ENCODE peak calls at places on chromosomes 16 and 17, in six cellular contexts. K is GM23248, E is IMR-90, L is MM.1S, H is osteoblast, O is GM12878. I is an unnamed sample.
A peak's percentile ranks its signal among the peaks of the same experiment; 100 is the strongest.

GRCh38 chr16:10776280-10776679 is 32.6 kb downstream of the NUBP1 start:
- DNase-seq in L (peak; percentile 87), H (no peak), O (peak; percentile 78), K (no peak), E (no peak), I (no peak)

GRCh38 chr16:16956376-16956775 is 514.4 kb downstream of the XYLT1 start:
- DNase-seq in O (no peak), E (no peak), L (no peak), K (no peak), H (no peak), I (no peak)

GRCh38 chr17:20072692-20072992 is 63.5 kb downstream of the SPECC1 start:
- DNase-seq in H (no peak), L (no peak), O (no peak), E (no peak), K (no peak), I (no peak)

GRCh38 chr16:56257260-56257659 is 66.0 kb downstream of the GNAO1 start:
- DNase-seq in H (no peak), E (peak; percentile 9), K (no peak), O (no peak), L (no peak), I (peak; percentile 8)

GRCh38 chr16:61792194-61792904 is 243.9 kb downstream of the CDH8 start:
- DNase-seq in O (no peak), H (no peak), E (no peak), L (no peak), K (peak; percentile 82), I (peak; percentile 97)

GRCh38 chr17:82399030-82399429 is 19.1 kb upstream of the HEXD start:
- DNase-seq in K (peak; percentile 92), H (peak; percentile 92), E (peak; percentile 50), L (no peak), O (no peak), I (peak; percentile 55)

GRCh38 chr17:3715296-3715695 is 8.4 kb upstream of the HASPIN start:
- DNase-seq in E (no peak), O (no peak), H (no peak), K (no peak), L (no peak), I (no peak)

GRCh38 chr16:56961386-56961785 is 364 bp upstream of the CETP start:
- DNase-seq in H (no peak), E (peak; percentile 25), L (no peak), K (no peak), O (no peak), I (no peak)

GRCh38 chr17:82050761-82051641 is 610 bp downstream of the RFNG start:
- DNase-seq in K (peak; percentile 56), O (no peak), E (no peak), H (peak; percentile 96), L (no peak), I (no peak)

GRCh38 chr17:27846042-27846655 is 45.8 kb upstream of the NOS2 start:
- DNase-seq in H (no peak), K (no peak), O (no peak), L (no peak), E (no peak), I (no peak)

GRCh38 chr17:68033636-68034451 is 1.7 kb upstream of the KPNA2 start:
- DNase-seq in E (peak; percentile 65), H (no peak), O (no peak), L (no peak), K (peak; percentile 42), I (peak; percentile 61)

GRCh38 chr16:25270577-25270976 is 12.9 kb upstream of the ZKSCAN2 start:
- DNase-seq in O (no peak), H (no peak), K (no peak), E (no peak), L (no peak), I (no peak)

GRCh38 chr16:68096491-68096890 is 11.3 kb downstream of the NFATC3 start:
- DNase-seq in L (no peak), H (no peak), E (no peak), O (no peak), K (no peak), I (no peak)

GRCh38 chr16:68097895-68098294 is 12.7 kb downstream of the NFATC3 start:
- DNase-seq in H (no peak), O (no peak), L (no peak), K (no peak), E (no peak), I (no peak)

GRCh38 chr16:68097088-68097487 is 11.9 kb downstream of the NFATC3 start:
- DNase-seq in L (no peak), H (no peak), O (no peak), K (no peak), E (no peak), I (no peak)

GRCh38 chr16:68105611-68106010 is 20.4 kb downstream of the NFATC3 start:
- DNase-seq in L (no peak), K (peak; percentile 52), H (no peak), O (no peak), E (no peak), I (no peak)

DNA sequence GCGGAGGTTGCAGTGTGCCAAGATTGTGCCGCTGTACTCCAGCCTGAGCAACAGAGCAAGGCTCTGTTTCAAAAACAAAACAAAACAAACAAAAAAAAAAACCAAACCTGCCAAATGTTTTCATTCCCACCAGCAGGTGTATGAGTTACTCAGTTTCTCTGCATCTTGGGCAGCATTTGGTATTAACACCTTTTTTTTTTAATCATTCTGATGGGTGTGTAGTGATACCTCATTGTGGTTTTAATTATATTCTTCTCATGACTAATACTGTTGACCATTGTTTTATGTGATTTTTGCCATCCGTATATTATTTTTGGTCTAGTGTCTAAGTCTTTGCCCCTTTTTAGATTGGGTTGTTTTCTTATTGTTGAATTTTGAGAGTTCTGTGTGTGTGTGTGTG is 15.3 kb downstream of the NFATC3 start:
- DNase-seq in H (no peak), O (no peak), L (no peak), E (no peak), K (no peak), I (no peak)
- H3K4me2 ChIP-seq in H (no peak overlapping the region), O (no peak overlapping the region), L (no peak overlapping the region), E (no peak overlapping the region), K (no peak overlapping the region), I (no peak overlapping the region)

DNA sequence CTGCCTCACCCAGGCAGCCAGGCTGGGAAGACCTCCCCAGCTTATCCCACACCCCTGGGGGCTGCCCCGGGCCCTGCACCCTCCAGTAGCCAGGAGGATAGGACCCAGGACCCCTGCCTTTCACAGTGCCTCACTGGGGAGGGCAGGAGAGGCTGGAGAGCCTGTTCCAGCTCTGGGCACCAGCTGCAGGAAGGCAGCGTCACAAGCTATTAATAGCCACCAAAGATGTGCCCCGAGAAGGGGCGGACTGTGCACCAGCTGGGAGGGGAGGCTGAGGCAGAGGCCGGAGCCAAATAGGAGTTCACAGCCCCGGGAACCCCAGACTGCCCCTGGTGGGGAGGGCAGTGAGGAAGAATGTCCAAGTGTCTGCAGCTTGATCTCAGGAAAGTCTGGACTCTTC is 8.8 kb downstream of the SBK1 start:
- DNase-seq in O (no peak), E (no peak), H (peak; percentile 45), K (no peak), L (no peak), I (no peak)
- H3K4me2 ChIP-seq in O (no peak overlapping the region), E (no peak overlapping the region), H (no peak overlapping the region), K (no peak overlapping the region), L (no peak overlapping the region), I (no peak overlapping the region)

GRCh38 chr17:49583889-49584288 is 8.2 kb downstream of the NXPH3 start:
- DNase-seq in H (peak; percentile 85), K (no peak), L (no peak), O (no peak), E (no peak), I (no peak)

GRCh38 chr17:49581645-49581992 is 5.9 kb downstream of the NXPH3 start:
- DNase-seq in O (no peak), H (no peak), L (no peak), K (no peak), E (no peak), I (no peak)

GRCh38 chr17:49582789-49583188 is 7.1 kb downstream of the NXPH3 start:
- DNase-seq in K (peak; percentile 39), E (peak; percentile 33), H (peak; percentile 93), L (no peak), O (no peak), I (no peak)

GRCh38 chr17:49582055-49582703 is 6.5 kb downstream of the NXPH3 start:
- DNase-seq in H (peak; percentile 75), E (no peak), O (no peak), L (no peak), K (no peak), I (no peak)

DNA sequence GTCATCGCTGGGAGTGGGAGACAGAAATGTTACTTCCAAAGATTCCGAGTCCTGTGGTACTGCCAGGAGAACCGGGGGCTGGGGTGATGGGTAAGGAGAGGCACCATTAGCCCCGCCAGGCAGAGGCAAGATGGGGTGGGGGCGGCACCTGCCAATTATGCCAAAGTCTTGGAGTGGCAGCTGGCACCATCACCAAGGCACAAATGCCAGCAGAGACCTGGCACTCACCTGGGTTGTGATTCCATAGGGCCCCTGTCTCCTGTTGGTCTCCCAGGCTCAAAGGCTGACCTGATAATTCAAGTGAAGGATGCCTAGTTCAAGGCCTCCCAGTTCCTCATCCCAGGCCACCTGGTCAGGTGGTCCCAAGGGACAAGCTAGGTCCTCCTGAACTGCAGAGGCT is 7.6 kb downstream of the NXPH3 start:
- DNase-seq in H (no peak), E (no peak), L (no peak), K (no peak), O (no peak), I (no peak)
- H3K4me2 ChIP-seq in H (no peak overlapping the region), E (no peak overlapping the region), L (no peak overlapping the region), K (no peak overlapping the region), O (no peak overlapping the region), I (no peak overlapping the region)

GRCh38 chr16:87034317-87034716 is 282.9 kb downstream of the C16orf95 start:
- DNase-seq in O (no peak), L (no peak), K (no peak), E (no peak), H (peak; percentile 57), I (no peak)
- H3K4me2 ChIP-seq in O (no peak overlapping the region), L (no peak overlapping the region), K (no peak overlapping the region), E (no peak overlapping the region), H (no peak overlapping the region), I (no peak overlapping the region)

GRCh38 chr17:73954981-73955380 is 248.5 kb upstream of the RPL38 start:
- DNase-seq in L (no peak), H (no peak), E (no peak), K (no peak), O (no peak), I (no peak)

GRCh38 chr17:73956595-73957465 is 246.6 kb upstream of the RPL38 start:
- DNase-seq in K (peak; percentile 50), E (no peak), L (peak; percentile 9), H (no peak), O (no peak), I (no peak)

GRCh38 chr17:73955616-73956015 is 247.9 kb upstream of the RPL38 start:
- DNase-seq in K (no peak), E (no peak), O (no peak), H (no peak), L (no peak), I (no peak)

GRCh38 chr17:73957564-73957963 is 245.9 kb upstream of the RPL38 start:
- DNase-seq in O (no peak), K (no peak), E (no peak), H (no peak), L (no peak), I (no peak)

GRCh38 chr17:73956169-73956568 is 247.3 kb upstream of the RPL38 start:
- DNase-seq in E (no peak), H (no peak), L (no peak), K (no peak), O (no peak), I (no peak)
- H3K4me2 ChIP-seq in E (no peak overlapping the region), H (no peak overlapping the region), L (no peak overlapping the region), K (no peak overlapping the region), O (no peak overlapping the region), I (no peak overlapping the region)

I was measured in fibroblast of lung.